ENCODE peak calls at places on chromosomes 2 and 18, in seven cellular contexts. Y, C, I, B, E, H and P are unnamed samples.

GRCh38 chr2:190088917-190089316 is 26.4 kb upstream of the MSTN start:
- DNase-seq in Y (peak; percentile 5), C (peak; percentile 82), I (no peak), B (peak; percentile 59), E (peak; percentile 86), H (peak; percentile 36), P (peak; percentile 18)

GRCh38 chr2:229927817-229928321 is 5.6 kb downstream of the FBXO36 start:
- DNase-seq in Y (no peak), C (no peak), I (no peak), B (no peak), E (peak; percentile 16), H (no peak), P (no peak)

GRCh38 chr2:236210536-236210935 is 42.4 kb upstream of the GBX2 start:
- DNase-seq in Y (no peak), C (no peak), I (no peak), B (no peak), E (no peak), H (no peak), P (no peak)

GRCh38 chr2:181178823-181179412 is 198.5 kb downstream of the UBE2E3 start:
- DNase-seq in Y (no peak), C (no peak), I (no peak), B (peak; percentile 24), E (no peak), H (peak; percentile 37), P (no peak)

GRCh38 chr2:106890611-106891010 is 4.6 kb upstream of the ST6GAL2 start:
- DNase-seq in Y (no peak), C (no peak), I (no peak), B (no peak), E (no peak), H (no peak), P (no peak)

GRCh38 chr2:134252092-134252775 is 1.6 kb upstream of the MGAT5 start:
- DNase-seq in Y (no peak), C (no peak), I (no peak), B (no peak), E (no peak), H (no peak), P (no peak)

GRCh38 chr2:68263632-68264031 is 11.3 kb upstream of the PPP3R1 start:
- DNase-seq in Y (no peak), C (no peak), I (no peak), B (no peak), E (no peak), H (no peak), P (no peak)

GRCh38 chr2:195543902-195544894 is 112.8 kb upstream of the SLC39A10 start:
- DNase-seq in Y (peak; percentile 47), C (peak; percentile 67), I (no peak), B (peak; percentile 28), E (peak; percentile 78), H (no peak), P (no peak)

GRCh38 chr2:203718087-203718486 is 11.6 kb downstream of the CD28 start:
- DNase-seq in Y (no peak), C (peak; percentile 56), I (no peak), B (no peak), E (peak; percentile 51), H (peak; percentile 55), P (no peak)

DNA sequence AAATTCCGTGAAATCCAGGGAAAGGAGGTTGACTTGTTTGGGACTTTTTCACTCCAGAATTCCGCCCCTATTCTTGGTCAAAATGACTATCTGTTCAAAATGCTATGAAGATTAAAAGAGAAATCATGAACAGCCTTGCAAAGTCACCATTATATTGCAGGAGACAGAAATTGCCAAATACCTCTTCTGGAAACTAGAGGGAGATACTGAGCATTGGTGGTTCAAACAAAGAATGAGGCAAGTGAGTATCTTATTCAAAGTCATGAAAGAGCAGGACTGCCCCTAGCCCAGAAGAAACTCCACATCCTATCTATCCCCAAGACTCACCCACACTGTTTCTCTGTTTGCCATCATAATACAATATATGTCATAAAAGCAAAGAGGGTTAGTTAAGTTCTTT is 862.3 kb upstream of the POU3F3 start:
- DNase-seq in Y (no peak), C (no peak), I (no peak), B (no peak), E (no peak), H (no peak), P (no peak)
- TF ChIP-seq CTCF in Y (no peak), C (no peak), I (no peak), B (no peak), E (no peak), H (no peak), P (peak; percentile 39)

GRCh38 chr2:172427990-172428840 is 829 bp downstream of the ITGA6 start:
- DNase-seq in Y (no peak), C (no peak), I (peak; percentile 65), B (peak; percentile 66), E (no peak), H (peak; percentile 66), P (peak; percentile 55)
- TF ChIP-seq CTCF in Y (no peak), C (no peak), I (no peak), B (peak; percentile 1), E (no peak), H (peak; percentile 29), P (peak; percentile 29)

GRCh38 chr2:69642709-69643601 is 584 bp downstream of the AAK1 start:
- DNase-seq in Y (peak; percentile 37), C (peak; percentile 69), I (peak; percentile 67), B (peak; percentile 39), E (peak; percentile 75), H (peak; percentile 62), P (no peak)
- TF ChIP-seq CTCF in Y (no peak), C (peak; percentile 16), I (no peak), B (no peak), E (no peak), H (no peak), P (peak; percentile 17)

DNA sequence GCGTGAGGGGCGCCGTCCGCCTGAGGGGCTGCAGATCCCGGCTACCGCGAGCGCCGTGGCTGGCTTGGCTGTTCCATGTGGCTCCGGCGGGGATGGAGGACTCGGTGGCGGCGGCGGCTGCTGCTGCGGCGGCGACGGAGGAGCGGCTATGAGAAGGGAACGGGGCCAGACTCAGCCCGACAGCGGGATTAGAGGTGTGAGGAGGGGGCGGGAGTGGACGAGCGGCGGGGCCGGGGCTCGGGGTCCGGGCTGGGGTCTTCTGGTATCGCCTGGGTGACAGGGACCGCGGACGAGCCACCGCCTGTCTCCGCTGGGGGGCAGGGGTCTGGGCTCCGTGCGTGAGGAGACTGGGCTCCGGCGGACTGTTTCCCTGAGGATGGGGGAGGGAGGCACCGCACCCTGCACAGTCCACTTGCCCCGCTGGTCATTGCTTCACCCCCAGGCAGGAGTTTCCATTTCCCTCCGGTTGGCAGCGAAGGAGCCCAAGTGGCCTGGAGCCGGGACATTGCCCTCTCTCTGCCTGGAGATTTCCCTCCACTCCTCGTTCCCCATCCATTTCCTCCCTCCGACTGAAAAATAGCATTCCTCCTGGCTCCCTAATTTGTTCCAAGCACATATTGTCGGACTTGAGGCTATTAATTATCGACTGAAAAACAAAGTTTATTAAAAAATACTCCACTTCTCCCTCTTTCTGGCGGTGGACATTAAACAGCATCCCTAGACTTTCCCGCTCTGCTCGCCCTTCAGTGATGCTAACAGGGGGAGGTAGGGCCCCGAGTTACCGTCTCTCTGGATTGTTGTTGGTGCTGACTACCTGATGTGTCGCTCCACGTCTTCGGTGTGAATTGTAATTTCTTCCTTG is 577 bp downstream of the EHBP1 start:
- DNase-seq in Y (no peak), C (peak; percentile 58), I (peak; percentile 77), B (peak; percentile 76), E (peak; percentile 51), H (no peak), P (peak; percentile 52)
- TF ChIP-seq CTCF in Y (peak; percentile 38), C (peak; percentile 21), I (peak; percentile 42), B (peak; percentile 53), E (peak; percentile 23), H (peak; percentile 25), P (peak; percentile 52)

GRCh38 chr2:111668274-111668616 is 215.7 kb downstream of the ANAPC1 start:
- DNase-seq in Y (no peak), C (no peak), I (no peak), B (no peak), E (no peak), H (no peak), P (no peak)

GRCh38 chr2:111668741-111669140 is 215.3 kb downstream of the ANAPC1 start:
- DNase-seq in Y (no peak), C (no peak), I (no peak), B (no peak), E (no peak), H (no peak), P (no peak)

GRCh38 chr2:111667001-111667400 is 217.0 kb downstream of the ANAPC1 start:
- DNase-seq in Y (no peak), C (no peak), I (no peak), B (no peak), E (no peak), H (no peak), P (no peak)

GRCh38 chr2:111666160-111666559 is 217.8 kb downstream of the ANAPC1 start:
- DNase-seq in Y (no peak), C (no peak), I (no peak), B (no peak), E (no peak), H (no peak), P (no peak)

GRCh38 chr2:111667542-111668273 is 216.3 kb downstream of the ANAPC1 start:
- DNase-seq in Y (no peak), C (peak; percentile 92), I (no peak), B (peak; percentile 60), E (peak; percentile 89), H (no peak), P (no peak)
- TF ChIP-seq CTCF in Y (peak; percentile 72), C (peak; percentile 61), I (peak; percentile 55), B (no peak), E (peak; percentile 65), H (no peak), P (no peak)

GRCh38 chr2:138090330-138090729 is 126.1 kb downstream of the HNMT start:
- DNase-seq in Y (peak; percentile 1), C (peak; percentile 58), I (no peak), B (peak; percentile 50), E (peak; percentile 78), H (no peak), P (no peak)
- TF ChIP-seq CTCF in Y (peak; percentile 76), C (peak; percentile 88), I (peak; percentile 61), B (peak; percentile 36), E (peak; percentile 90), H (no peak), P (peak; percentile 37)

GRCh38 chr2:63023444-63023843 is 27.2 kb upstream of the OTX1 start:
- DNase-seq in Y (no peak), C (peak; percentile 57), I (no peak), B (peak; percentile 39), E (peak; percentile 64), H (no peak), P (no peak)
- TF ChIP-seq CTCF in Y (peak; percentile 19), C (peak; percentile 39), I (no peak), B (peak; percentile 31), E (peak; percentile 56), H (no peak), P (no peak)

DNA sequence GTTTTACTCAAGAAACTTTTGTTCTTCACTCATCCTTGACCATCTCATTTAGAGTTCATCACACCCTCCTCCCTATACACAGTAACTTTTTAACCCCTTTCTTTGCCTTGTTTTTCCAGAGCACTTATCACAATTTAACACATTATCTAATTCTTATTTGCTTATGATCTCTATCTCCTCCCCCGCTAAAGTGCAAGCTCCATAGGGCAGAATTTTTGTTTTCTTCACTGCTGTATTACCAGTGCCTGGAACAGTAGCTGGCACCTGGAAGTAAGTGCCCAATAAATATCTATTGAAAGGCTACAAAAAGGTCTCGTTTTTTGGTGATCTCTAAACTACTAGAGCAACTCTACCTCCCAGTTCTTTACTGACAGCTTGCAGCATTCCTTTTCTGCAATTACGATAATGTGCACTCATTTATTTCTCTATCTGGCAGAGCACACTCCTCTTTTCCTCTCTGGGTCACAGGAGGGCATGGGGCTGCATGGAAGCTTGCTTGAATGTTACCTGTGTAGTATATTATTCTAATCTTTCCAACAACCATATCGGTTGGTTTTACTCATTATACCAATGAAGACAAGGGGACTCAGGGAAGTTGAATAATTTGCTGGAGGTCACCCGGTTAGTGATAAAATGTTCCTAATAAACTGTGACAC is 57.4 kb upstream of the CHST9 start:
- DNase-seq in Y (no peak), C (no peak), I (no peak), B (no peak), E (no peak), H (no peak), P (no peak)
- TF ChIP-seq CTCF in Y (no peak), C (no peak), I (no peak), B (no peak), E (no peak), H (no peak), P (no peak)